ENCODE peak calls at places on chromosomes 7 and 10, in five cellular contexts. O is ovary, M is vagina, Z is sigmoid colon, N is heart left ventricle. J is an unnamed sample. For H3K4me1 and H3K36me3, the result is how much of the 10 kb centered on the place peaks cover.

GRCh38 chr10:6586501-6586900 is 6.4 kb upstream of the PRKCQ start:
- DNase-seq in O (no peak), M (no peak), Z (no peak), N (no peak), J (no peak)

GRCh38 chr7:22860784-22861482 is 38.3 kb upstream of the TOMM7 start:
- DNase-seq in O (no peak), M (no peak), Z (no peak), N (no peak), J (no peak)

GRCh38 chr10:45421231-45422097 is 47.4 kb downstream of the ALOX5 start:
- DNase-seq in O (no peak), M (peak), Z (peak), N (no peak), J (no peak)

GRCh38 chr10:90751107-90751997 is 106.5 kb downstream of the HTR7 start:
- DNase-seq in O (no peak), M (no peak), Z (no peak), N (no peak), J (no peak)

GRCh38 chr10:6864142-6864541 is 284.1 kb upstream of the PRKCQ start:
- DNase-seq in O (no peak), M (no peak), Z (no peak), N (no peak), J (no peak)

GRCh38 chr10:84478155-84478554 is 149.8 kb downstream of the CCSER2 start:
- DNase-seq in O (no peak), M (no peak), Z (no peak), N (no peak), J (no peak)

GRCh38 chr10:112763916-112764520 is 186.0 kb upstream of the TCF7L2 start:
- DNase-seq in O (no peak), M (no peak), Z (no peak), N (no peak), J (no peak)

GRCh38 chr7:40551685-40552576 is 417.1 kb downstream of the SUGCT start:
- DNase-seq in O (no peak), M (no peak), Z (no peak), N (peak), J (no peak)

GRCh38 chr7:27576360-27576944 is 86.2 kb downstream of the HIBADH start:
- DNase-seq in O (no peak), M (no peak), Z (no peak), N (no peak), J (no peak)

GRCh38 chr7:138243430-138243829 is 167.2 kb downstream of the AKR1D1 start:
- DNase-seq in O (no peak), M (no peak), Z (no peak), N (no peak), J (no peak)

GRCh38 chr7:158520825-158521224 is 66.8 kb downstream of the PTPRN2 start:
- DNase-seq in O (no peak), M (no peak), Z (no peak), N (no peak), J (no peak)

GRCh38 chr10:100006241-100006886 is 3.4 kb downstream of the DNMBP start:
- DNase-seq in O (no peak), M (no peak), Z (peak), N (no peak), J (no peak)

DNA sequence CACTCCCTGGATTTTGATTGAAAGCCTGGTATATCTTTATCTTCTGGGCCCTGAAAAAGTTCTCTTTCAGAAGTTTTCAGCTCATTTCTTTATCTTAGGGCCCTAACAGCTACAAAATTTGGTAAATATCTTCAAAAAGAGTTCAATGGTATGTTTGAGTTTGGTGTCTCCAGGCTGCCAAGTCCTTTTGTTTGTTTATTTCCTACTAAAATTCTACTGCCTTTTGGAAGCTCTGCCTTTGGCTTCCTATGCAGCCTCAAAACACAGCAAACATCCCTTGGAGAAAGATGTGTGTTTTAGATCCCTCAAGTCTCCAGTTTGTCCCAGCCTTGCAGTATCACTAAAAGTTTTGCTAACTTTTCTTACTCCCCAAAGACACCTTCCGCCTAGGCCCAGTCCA is 146.8 kb downstream of the LRRTM3 start:
- DNase-seq in O (no peak), M (no peak), Z (no peak), N (no peak), J (no peak)
- H3K4me1 ChIP-seq in O (under half), M (under half), Z (under half), N (under half), J (under half)

GRCh38 chr10:13925924-13926435 is 339.2 kb downstream of the PRPF18 start:
- DNase-seq in O (no peak), M (no peak), Z (no peak), N (no peak), J (no peak)
- H3K36me3 ChIP-seq in O (under half), M (under half), Z (under half), N (under half), J (under half)

GRCh38 chr10:34813626-34814227 is 1.4 kb downstream of the PARD3 start:
- DNase-seq in O (no peak), M (no peak), Z (no peak), N (peak), J (peak)

GRCh38 chr10:34816067-34817002 is 1.2 kb upstream of the PARD3 start:
- DNase-seq in O (peak), M (no peak), Z (peak), N (no peak), J (peak)

GRCh38 chr10:34815174-34816066 is at the start of gene PARD3:
- DNase-seq in O (peak), M (no peak), Z (peak), N (peak), J (peak)

GRCh38 chr10:34812771-34813170 is 2.3 kb downstream of the PARD3 start:
- DNase-seq in O (no peak), M (no peak), Z (no peak), N (no peak), J (peak)

DNA sequence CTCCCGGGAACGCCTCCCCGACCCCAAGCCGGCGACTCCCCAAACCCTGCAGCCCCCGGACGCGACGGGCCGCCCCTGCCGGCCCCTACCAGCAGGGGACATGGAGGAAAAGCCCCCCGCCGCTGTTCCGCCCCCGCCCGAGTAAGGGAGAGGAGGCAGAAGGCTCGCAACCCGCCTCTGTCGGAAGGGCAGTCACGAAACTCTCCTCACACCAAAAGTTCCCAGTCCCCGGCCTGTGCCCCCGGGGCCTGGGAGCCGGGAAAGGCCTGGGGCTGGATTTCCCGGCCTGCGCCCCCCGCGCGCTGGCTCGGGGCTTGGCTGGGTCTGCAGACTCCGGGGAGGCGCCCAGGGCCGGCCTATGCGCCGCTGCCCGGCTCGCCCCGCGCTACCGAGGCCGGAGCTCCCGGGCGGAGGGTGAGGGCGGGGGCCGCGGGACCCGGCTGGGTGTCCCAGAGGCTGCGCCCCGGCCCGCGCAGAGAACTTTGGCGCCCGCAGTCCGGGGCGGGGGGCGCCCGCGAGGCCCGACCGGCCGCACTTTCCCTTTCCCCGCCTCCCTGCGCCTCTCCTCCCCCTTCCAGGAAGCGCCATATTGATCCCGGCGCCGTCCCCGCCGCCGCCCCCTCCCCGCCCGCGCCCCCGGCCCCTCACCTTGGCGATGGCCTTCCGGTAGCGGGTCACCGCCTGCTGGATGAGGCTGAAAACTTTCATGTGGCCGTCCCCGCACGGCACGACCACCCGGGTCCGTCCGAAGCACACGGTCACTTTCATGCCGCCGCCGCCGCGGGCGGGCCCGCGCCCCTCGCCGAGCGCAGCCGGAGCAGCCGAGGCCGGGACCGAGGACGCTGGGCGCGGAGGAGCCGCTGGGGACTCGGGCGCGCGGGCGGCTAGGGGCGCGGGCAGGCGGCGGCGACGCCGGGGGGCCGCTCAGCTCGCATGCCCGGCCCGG is 595 bp downstream of the PARD3 start:
- DNase-seq in O (peak), M (no peak), Z (peak), N (peak), J (peak)
- TF ChIP-seq POLR2A in O (peak), M (no peak), Z (no peak), N (no peak), J (no peak)

GRCh38 chr10:102919992-102920736 is 2.1 kb downstream of the CNNM2 start:
- DNase-seq in O (no peak), M (no peak), Z (no peak), N (no peak), J (no peak)
- H3K4me1 ChIP-seq in O (under half), M (half or more), Z (half or more), N (under half), J (under half)

GRCh38 chr7:73442903-73443542 is 9.4 kb downstream of the FZD9 start:
- DNase-seq in O (no peak), M (no peak), Z (peak), N (no peak), J (no peak)
- H3K36me3 ChIP-seq in O (under half), M (half or more), Z (half or more), N (half or more), J (half or more)

DNA sequence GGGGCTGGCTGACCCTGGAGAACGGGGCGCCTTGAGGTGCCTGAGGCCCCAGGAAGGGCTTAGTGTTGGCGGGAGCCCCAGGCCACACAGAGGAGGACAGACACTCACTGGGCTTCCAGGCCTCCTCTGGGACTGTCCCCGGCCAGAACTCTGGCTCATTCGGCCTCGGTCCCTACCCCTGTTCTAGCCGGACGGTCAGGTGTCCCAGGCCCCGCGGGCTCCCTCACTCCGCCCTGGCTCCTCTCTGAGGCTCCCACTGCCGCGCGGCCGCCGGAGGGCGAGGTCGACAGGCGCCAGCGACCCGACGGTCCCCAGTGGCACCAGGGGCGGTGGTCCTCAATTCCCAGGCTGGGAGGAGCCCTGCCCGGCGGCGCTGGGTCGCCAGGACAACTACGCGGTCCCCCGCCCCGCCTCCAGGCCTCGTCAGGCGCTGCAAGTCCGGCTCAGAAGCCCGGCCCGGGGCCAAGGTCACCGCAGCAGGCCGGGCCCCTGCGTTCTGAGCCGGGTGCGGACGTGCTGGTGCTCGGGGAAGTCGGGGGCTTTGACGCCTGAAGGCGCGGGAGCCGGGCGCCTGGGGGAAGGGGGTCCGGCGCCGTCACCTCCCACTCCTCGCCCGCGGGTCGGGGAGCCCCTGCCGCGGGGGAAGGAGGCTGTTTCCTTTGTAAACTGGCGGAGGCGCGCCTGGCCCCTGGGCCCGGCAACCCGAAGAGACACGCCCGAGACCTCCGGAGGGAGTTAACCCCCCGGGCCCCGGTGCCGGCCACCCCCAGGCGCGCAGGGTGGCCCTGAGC is 1.1 kb upstream of the PWWP2B start:
- DNase-seq in O (peak), M (no peak), Z (peak), N (peak), J (peak)
- TF ChIP-seq POLR2A in O (peak), M (no peak), Z (no peak), N (peak), J (peak)

DNA sequence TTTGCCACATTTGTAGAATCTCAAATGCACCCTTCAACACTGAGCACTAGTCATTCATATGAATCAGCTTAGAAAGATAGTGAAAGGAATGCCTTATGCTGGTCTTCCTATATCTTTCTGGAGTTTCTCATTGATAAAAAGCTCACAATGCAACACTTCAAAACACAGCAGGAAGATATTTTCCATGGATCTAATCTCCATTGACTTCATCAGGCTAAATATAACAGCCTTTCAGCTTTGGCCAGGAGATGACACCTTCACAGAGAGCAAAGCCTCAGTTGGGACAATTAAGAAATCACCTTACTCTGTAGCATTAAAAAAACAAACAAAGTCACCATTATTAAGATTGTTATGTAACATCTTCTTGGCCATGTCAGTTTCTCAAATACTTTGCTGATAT is 6.7 kb downstream of the NRP1 start:
- DNase-seq in O (no peak), M (no peak), Z (no peak), N (no peak), J (no peak)
- H3K4me1 ChIP-seq in O (under half), M (under half), Z (under half), N (under half), J (under half)

J was measured in suprapubic skin.